ENCODE peak calls at places on chromosome X, in four cellular contexts. J is H9, N is mesendoderm, G is IMR-90. X is an unnamed sample.

GRCh38 chrX:69093960-69094935 is 71.0 kb downstream of the PJA1 start:
- DNase-seq in J (peak), N (peak), G (peak), X (peak)

GRCh38 chrX:123860506-123860840 is 620 bp downstream of the XIAP start:
- DNase-seq in J (no peak), N (no peak), G (no peak), X (peak)

GRCh38 chrX:131068945-131069719 is 11.0 kb downstream of the ARHGAP36 start:
- DNase-seq in J (peak), N (peak), G (no peak), X (peak)

GRCh38 chrX:139924696-139925094 is 8.2 kb downstream of the ATP11C start:
- DNase-seq in J (no peak), N (no peak), G (no peak), X (peak)

GRCh38 chrX:101564651-101565050 is 14.3 kb downstream of the ARMCX1 start:
- DNase-seq in J (no peak), N (no peak), G (no peak), X (no peak)

GRCh38 chrX:153649915-153650782 is 3.1 kb downstream of the DUSP9 start:
- DNase-seq in J (peak), N (no peak), G (no peak), X (no peak)

GRCh38 chrX:108601276-108601675 is 135.1 kb downstream of the IRS4 start:
- DNase-seq in J (peak), N (peak), G (no peak), X (no peak)

GRCh38 chrX:16897445-16897844 is 27.3 kb upstream of the RBBP7 start:
- DNase-seq in J (peak), N (peak), G (no peak), X (no peak)

GRCh38 chrX:105758784-105759183 is 63.6 kb upstream of the NRK start:
- DNase-seq in J (no peak), N (no peak), G (no peak), X (peak)

GRCh38 chrX:644304-645023 is 13.9 kb downstream of the SHOX start:
- DNase-seq in J (peak), N (no peak), G (no peak), X (no peak)

GRCh38 chrX:131828482-131828881 is 194.6 kb upstream of the STK26 start:
- DNase-seq in J (no peak), N (peak), G (no peak), X (no peak)

GRCh38 chrX:34734383-34734782 is 77.3 kb upstream of the TMEM47 start:
- DNase-seq in J (no peak), N (no peak), G (peak), X (peak)

GRCh38 chrX:102599950-102600579 is 750 bp downstream of the ARMCX5 start:
- DNase-seq in J (no peak), N (peak), G (peak), X (peak)

GRCh38 chrX:37796805-37797204 is 16.9 kb downstream of the CYBB start:
- DNase-seq in J (no peak), N (peak), G (no peak), X (no peak)

GRCh38 chrX:67780694-67781109 is 236.9 kb downstream of the AR start:
- DNase-seq in J (no peak), N (peak), G (peak), X (peak)

GRCh38 chrX:41386222-41386990 is 52.4 kb downstream of the DDX3X start:
- DNase-seq in J (no peak), N (no peak), G (peak), X (no peak)

GRCh38 chrX:110003167-110004156 is 548 bp downstream of the TMEM164 start:
- DNase-seq in J (peak), N (peak), G (no peak), X (peak)

GRCh38 chrX:102728646-102729045 is 8.1 kb downstream of the GPRASP3 start:
- DNase-seq in J (no peak), N (no peak), G (no peak), X (no peak)

GRCh38 chrX:132750312-132751042 is 208.0 kb downstream of the HS6ST2 start:
- DNase-seq in J (no peak), N (no peak), G (no peak), X (peak)

GRCh38 chrX:39869846-39870601 is 227.7 kb downstream of the BCOR start:
- DNase-seq in J (no peak), N (no peak), G (peak), X (no peak)

GRCh38 chrX:101617211-101618191 is at the start of gene ARMCX6:
- DNase-seq in J (peak), N (peak), G (peak), X (peak)

GRCh38 chrX:145821291-145821897 is 3.8 kb downstream of the SLITRK2 start:
- DNase-seq in J (peak), N (peak), G (no peak), X (no peak)

GRCh38 chrX:130772313-130773140 is 130.5 kb downstream of the ENOX2 start:
- DNase-seq in J (no peak), N (peak), G (peak), X (peak)

GRCh38 chrX:110675866-110676265 is 119.8 kb downstream of the CHRDL1 start:
- DNase-seq in J (no peak), N (no peak), G (no peak), X (no peak)

GRCh38 chrX:15242899-15243555 is 26.9 kb downstream of the ASB9 start:
- DNase-seq in J (no peak), N (peak), G (peak), X (peak)

GRCh38 chrX:38868941-38869378 is 67.7 kb downstream of the MID1IP1 start:
- DNase-seq in J (no peak), N (no peak), G (peak), X (peak)

GRCh38 chrX:47662144-47662657 is 3.2 kb upstream of the UXT start:
- DNase-seq in J (no peak), N (peak), G (peak), X (peak)

GRCh38 chrX:133655262-133655913 is 240.1 kb upstream of the GPC4 start:
- DNase-seq in J (no peak), N (no peak), G (no peak), X (no peak)

GRCh38 chrX:115058276-115058675 is 40.9 kb upstream of the IL13RA2 start:
- DNase-seq in J (no peak), N (no peak), G (peak), X (peak)

DNA sequence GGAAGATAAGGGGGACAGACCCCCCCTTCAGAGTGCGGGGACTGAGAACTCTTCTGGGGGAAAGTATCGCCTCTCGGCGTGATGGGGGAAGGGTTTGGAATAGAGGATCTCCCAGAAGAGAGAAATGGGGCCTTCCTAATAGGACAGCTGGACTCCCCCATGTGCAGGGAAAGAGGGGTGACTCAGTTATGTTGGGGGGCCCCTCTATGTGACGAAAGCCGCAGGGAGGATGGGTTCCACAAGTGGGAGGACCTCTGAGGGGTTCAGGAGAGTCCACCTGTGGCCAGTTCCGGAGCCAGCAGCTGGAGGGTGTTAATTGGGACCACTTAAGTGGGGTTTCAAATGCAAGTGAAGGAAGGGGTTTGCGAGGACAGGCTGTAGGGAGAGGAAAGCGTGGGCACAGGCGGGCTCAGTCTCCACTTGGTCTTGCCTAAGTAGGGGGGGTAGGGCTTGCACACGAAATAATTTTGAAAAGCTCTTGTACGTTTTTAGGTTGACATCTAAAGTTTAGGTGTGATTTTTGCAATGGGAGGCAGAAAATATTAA is 721 bp downstream of the SUV39H1 start:
- DNase-seq in J (no peak), N (no peak), G (no peak), X (peak)
- H4K8ac ChIP-seq in J (no peak), N (no peak), G (peak), X (no peak)

GRCh38 chrX:149940015-149940716 is 1.9 kb upstream of the EOLA2 start:
- DNase-seq in J (peak), N (peak), G (peak), X (peak)

GRCh38 chrX:149938427-149939270 is at the start of gene EOLA2:
- DNase-seq in J (peak), N (peak), G (peak), X (peak)

GRCh38 chrX:149937881-149938426 is 337 bp downstream of the EOLA2 start:
- DNase-seq in J (no peak), N (peak), G (peak), X (no peak)

DNA sequence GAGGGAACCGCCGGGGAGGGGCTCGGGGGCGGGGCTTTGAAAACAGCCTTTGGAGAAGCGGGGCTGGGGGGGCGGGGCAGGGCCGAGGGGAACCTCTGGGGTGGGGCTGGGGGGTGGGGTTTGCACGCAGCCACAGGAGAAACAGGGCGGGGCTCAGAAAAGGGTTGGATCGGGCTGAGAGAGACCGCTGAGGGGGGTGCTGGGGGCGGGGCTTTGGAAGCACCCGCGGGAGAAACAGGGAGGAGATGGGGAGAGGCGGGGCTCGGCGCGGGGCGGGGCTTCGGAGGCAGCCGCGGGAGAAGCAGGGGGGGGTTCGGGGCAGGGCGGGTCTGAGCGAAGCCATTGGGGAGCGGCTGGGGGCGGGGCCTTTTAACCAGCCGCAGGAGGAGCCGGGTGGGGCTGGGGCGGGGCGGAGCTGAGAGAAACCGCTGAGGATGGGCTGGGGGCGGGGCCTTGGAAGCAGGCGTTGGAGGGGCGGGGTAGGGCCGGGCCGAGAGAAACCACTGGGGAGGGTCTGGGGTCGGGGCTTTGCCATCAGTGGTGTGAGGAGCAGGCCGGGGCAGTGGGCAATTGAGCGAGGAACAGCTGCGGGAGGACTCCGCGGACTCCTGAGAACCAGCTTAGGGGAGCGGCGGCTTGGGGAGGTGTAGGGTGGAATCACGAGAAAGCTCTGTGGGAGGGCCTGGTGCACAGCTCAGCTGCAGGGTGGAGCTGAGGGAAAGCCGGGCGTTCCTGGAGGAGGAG is 1.2 kb upstream of the EOLA2 start:
- DNase-seq in J (peak), N (peak), G (peak), X (peak)
- H4K8ac ChIP-seq in J (no peak), N (no peak), G (no peak), X (peak)

GRCh38 chrX:49067285-49068120 is 6.3 kb downstream of the PRAF2 start:
- DNase-seq in J (no peak), N (no peak), G (no peak), X (no peak)

GRCh38 chrX:49066278-49066677 is 7.5 kb downstream of the CCDC120 start:
- DNase-seq in J (no peak), N (no peak), G (no peak), X (no peak)

GRCh38 chrX:49064735-49065134 is 5.9 kb downstream of the CCDC120 start:
- DNase-seq in J (no peak), N (no peak), G (no peak), X (no peak)

GRCh38 chrX:49069038-49069437 is 4.8 kb downstream of the PRAF2 start:
- DNase-seq in J (no peak), N (no peak), G (no peak), X (no peak)

DNA sequence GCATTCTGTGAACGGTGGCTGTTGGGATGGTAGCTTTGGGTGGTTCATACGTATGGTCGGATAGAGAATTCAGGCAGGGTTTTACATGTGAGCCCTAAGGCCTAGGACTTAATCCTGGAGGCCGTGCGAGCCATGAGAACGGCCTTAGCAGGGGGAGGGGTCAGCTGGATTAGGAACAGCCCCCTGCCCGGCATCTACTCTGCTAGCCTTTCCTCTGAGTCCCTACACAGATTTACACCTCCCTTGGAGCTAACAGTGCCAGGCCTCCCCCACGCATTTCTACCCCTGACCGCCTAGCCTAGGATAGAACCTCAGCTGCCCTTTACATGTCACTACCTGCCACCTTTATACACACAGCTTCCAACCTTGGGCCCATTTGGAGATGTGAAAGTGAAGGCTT is 7.1 kb downstream of the PRAF2 start:
- DNase-seq in J (no peak), N (no peak), G (no peak), X (no peak)
- H4K8ac ChIP-seq in J (no peak), N (no peak), G (no peak), X (no peak)

GRCh38 chrX:106780259-106780658 is 22.2 kb upstream of the TBC1D8B start:
- DNase-seq in J (no peak), N (no peak), G (no peak), X (no peak)
- H4K8ac ChIP-seq in J (no peak), N (no peak), G (no peak), X (no peak)

GRCh38 chrX:10054396-10054795 is 87.2 kb downstream of the CLDN34 start:
- DNase-seq in J (no peak), N (no peak), G (no peak), X (no peak)
- H4K8ac ChIP-seq in J (no peak), N (no peak), G (no peak), X (no peak)